ENCODE peak calls at places on chromosomes 16 and 17, in seven cellular contexts. P is esophagus muscularis mucosa, O is transverse colon, E is sigmoid colon, A is SK-N-SH, V is GM12878, L is H1. C is an unnamed sample.
A peak's percentile ranks its signal among the peaks of the same experiment; 100 is the strongest.

GRCh38 chr17:61159415-61159814 is 240.2 kb upstream of the TBX2 start:
- DNase-seq in P (no peak), O (no peak), E (no peak), A (no peak), V (no peak), L (no peak), C (no peak)

GRCh38 chr16:970766-971581 is at the start of gene LMF1:
- DNase-seq in P (peak; percentile 96), O (peak; percentile 97), E (peak; percentile 97), A (peak; percentile 100), V (peak; percentile 35), L (peak; percentile 73), C (peak; percentile 97)

GRCh38 chr16:87173294-87173883 is 143.8 kb downstream of the C16orf95 start:
- DNase-seq in P (no peak), O (no peak), E (no peak), A (no peak), V (no peak), L (no peak), C (no peak)

GRCh38 chr16:66269631-66270332 is 96.7 kb upstream of the CDH5 start:
- DNase-seq in P (no peak), O (no peak), E (peak; percentile 53), A (no peak), V (no peak), L (no peak), C (no peak)

GRCh38 chr17:30956764-30957374 is 14.0 kb upstream of the RNF135 start:
- DNase-seq in P (no peak), O (no peak), E (no peak), A (no peak), V (no peak), L (no peak), C (no peak)

GRCh38 chr16:68085259-68086071 is at the start of gene NFATC3:
- DNase-seq in P (peak; percentile 93), O (peak; percentile 99), E (peak; percentile 99), A (peak; percentile 97), V (no peak), L (peak; percentile 85), C (peak; percentile 99)

GRCh38 chr17:77696151-77696719 is 262.3 kb upstream of the TNRC6C start:
- DNase-seq in P (no peak), O (no peak), E (no peak), A (peak; percentile 37), V (no peak), L (no peak), C (no peak)

GRCh38 chr16:54175552-54176375 is 110.8 kb downstream of the IRX3 start:
- DNase-seq in P (no peak), O (no peak), E (no peak), A (no peak), V (no peak), L (no peak), C (no peak)

GRCh38 chr16:27691717-27692116 is 141.8 kb downstream of the KATNIP start:
- DNase-seq in P (no peak), O (no peak), E (no peak), A (no peak), V (no peak), L (no peak), C (no peak)

GRCh38 chr16:55725055-55725777 is 69.4 kb downstream of the SLC6A2 start:
- DNase-seq in P (no peak), O (no peak), E (no peak), A (no peak), V (no peak), L (no peak), C (no peak)
- TF ChIP-seq POLR2AphosphoS5 in P (no peak), O (no peak), E (no peak), A (no peak), V (no peak), L (no peak), C (no peak)

GRCh38 chr16:57946181-57946801 is 24.6 kb downstream of the CNGB1 start:
- DNase-seq in P (no peak), O (no peak), E (no peak), A (peak; percentile 53), V (no peak), L (no peak), C (no peak)
- TF ChIP-seq EP300 in P (no peak), O (no peak), E (no peak), A (no peak), V (no peak), L (no peak), C (no peak)

DNA sequence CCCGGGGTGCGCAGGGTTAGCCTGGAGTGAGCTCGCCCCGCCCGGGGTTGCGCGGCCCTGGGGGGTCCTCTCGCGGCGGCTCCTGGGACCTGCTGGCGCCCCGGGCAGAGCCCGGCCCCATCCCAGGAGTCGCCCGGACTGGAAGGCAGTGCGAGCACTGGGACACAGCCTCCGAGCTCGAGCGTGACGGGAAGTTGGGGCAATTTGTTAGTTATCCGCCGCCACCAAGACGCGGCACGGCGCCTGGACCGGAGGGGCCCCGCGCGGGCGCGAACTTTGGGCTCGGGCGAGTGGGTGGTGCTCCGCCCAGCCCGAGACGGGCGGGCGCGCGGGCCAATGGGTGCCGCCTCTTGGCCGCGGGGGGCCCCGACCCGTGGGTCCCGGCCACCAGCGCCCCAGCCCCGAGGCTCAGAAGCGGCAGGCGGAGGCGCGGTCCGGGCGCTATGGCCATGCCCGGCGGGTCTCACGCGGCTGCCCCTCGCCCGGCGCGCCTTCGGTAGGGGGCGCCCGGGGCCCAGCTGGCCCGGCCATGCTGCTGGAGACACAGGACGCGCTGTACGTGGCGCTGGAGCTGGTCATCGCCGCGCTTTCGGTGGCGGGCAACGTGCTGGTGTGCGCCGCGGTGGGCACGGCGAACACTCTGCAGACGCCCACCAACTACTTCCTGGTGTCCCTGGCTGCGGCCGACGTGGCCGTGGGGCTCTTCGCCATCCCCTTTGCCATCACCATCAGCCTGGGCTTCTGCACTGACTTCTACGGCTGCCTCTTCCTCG is at the start of gene ADORA2B:
- DNase-seq in P (no peak), O (peak; percentile 76), E (peak; percentile 78), A (peak; percentile 94), V (no peak), L (no peak), C (peak; percentile 60)
- TF ChIP-seq POLR2AphosphoS5 in P (peak; percentile 9), O (peak; percentile 58), E (peak; percentile 12), A (no peak), V (no peak), L (peak; percentile 26), C (no peak)

GRCh38 chr17:59618894-59619312 is 792 bp upstream of the CLTC start:
- DNase-seq in P (no peak), O (no peak), E (no peak), A (peak; percentile 87), V (no peak), L (no peak), C (no peak)
- TF ChIP-seq EP300 in P (no peak), O (no peak), E (no peak), A (no peak), V (no peak), L (no peak), C (no peak)

DNA sequence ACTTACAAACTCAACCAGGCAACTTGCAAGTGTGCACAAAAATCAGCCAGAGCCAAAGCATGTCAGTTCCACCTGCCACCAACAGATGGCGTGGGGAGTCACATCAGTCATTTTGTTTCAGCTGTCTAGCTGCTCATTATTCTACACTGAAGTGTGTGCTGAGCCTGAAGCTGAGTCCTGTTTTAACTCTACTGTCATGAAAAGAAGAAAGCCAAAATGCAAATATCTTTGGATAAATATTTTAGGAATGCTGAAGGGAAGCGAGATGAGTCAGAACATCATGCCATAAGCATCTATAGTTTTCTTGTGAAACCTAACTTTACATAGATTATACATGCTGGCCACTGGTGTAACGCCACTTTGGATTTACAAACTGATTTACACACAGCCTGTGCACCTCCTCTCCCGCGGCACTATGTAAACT is 172.6 kb downstream of the CDK5R1 start:
- DNase-seq in P (no peak), O (peak; percentile 73), E (peak; percentile 71), A (peak; percentile 70), V (peak; percentile 40), L (peak; percentile 39), C (peak; percentile 77)
- TF ChIP-seq POLR2AphosphoS5 in P (no peak), O (no peak), E (no peak), A (no peak), V (no peak), L (no peak), C (no peak)

GRCh38 chr16:58393138-58393504 is 850 bp downstream of the GINS3 start:
- DNase-seq in P (no peak), O (no peak), E (no peak), A (peak; percentile 49), V (no peak), L (no peak), C (no peak)

GRCh38 chr16:58389724-58390123 is 2.5 kb upstream of the GINS3 start:
- DNase-seq in P (no peak), O (no peak), E (no peak), A (no peak), V (no peak), L (no peak), C (no peak)

GRCh38 chr16:58392215-58393137 is at the start of gene GINS3:
- DNase-seq in P (peak; percentile 94), O (peak; percentile 90), E (peak; percentile 92), A (peak; percentile 91), V (peak; percentile 48), L (peak; percentile 58), C (peak; percentile 85)
- TF ChIP-seq EP300 in P (no peak), O (no peak), E (no peak), A (no peak), V (no peak), L (no peak), C (no peak)

GRCh38 chr16:56262148-56262878 is 71.0 kb downstream of the GNAO1 start:
- DNase-seq in P (no peak), O (peak; percentile 38), E (peak; percentile 72), A (no peak), V (no peak), L (no peak), C (no peak)
- TF ChIP-seq POLR2AphosphoS5 in P (no peak), O (no peak), E (no peak), A (no peak), V (no peak), L (no peak), C (no peak)

C was measured in stomach.